ENCODE peak calls at places on chromosomes 3 and 15, in six cellular contexts. G is dorsolateral prefrontal cortex, K is cardiac fibroblast, Q is BE2C, M is HFF-Myc, L is pancreas. X is an unnamed sample.

GRCh38 chr3:37619568-37619967 is 242.1 kb upstream of the CTDSPL start:
- DNase-seq in G (no peak), K (no peak), Q (no peak), M (no peak), L (no peak), X (no peak)

GRCh38 chr3:54550216-54550977 is 377.5 kb downstream of the LRTM1 start:
- DNase-seq in G (peak; percentile 28), K (no peak), Q (no peak), M (no peak), L (no peak), X (no peak)

GRCh38 chr3:79515072-79515471 is 252.7 kb downstream of the ROBO1 start:
- DNase-seq in G (peak; percentile 52), K (peak; percentile 55), Q (peak; percentile 77), M (no peak), L (no peak), X (no peak)

GRCh38 chr15:47397587-47397986 is 319.7 kb upstream of the SEMA6D start:
- DNase-seq in G (no peak), K (peak; percentile 33), Q (no peak), M (no peak), L (no peak), X (no peak)

GRCh38 chr15:75042730-75043508 is 19.5 kb downstream of the PPCDC start:
- DNase-seq in G (peak; percentile 57), K (peak; percentile 59), Q (peak; percentile 60), M (no peak), L (peak; percentile 86), X (peak; percentile 37)

GRCh38 chr3:4529901-4530588 is 36.9 kb downstream of the ITPR1 start:
- DNase-seq in G (no peak), K (no peak), Q (no peak), M (no peak), L (no peak), X (no peak)

GRCh38 chr15:37220949-37221670 is 120.8 kb upstream of the MEIS2 start:
- DNase-seq in G (no peak), K (no peak), Q (peak; percentile 69), M (no peak), L (no peak), X (no peak)

GRCh38 chr3:72336821-72337479 is 511.3 kb downstream of the SHQ1 start:
- DNase-seq in G (no peak), K (peak; percentile 89), Q (peak; percentile 75), M (peak; percentile 75), L (no peak), X (peak; percentile 71)

GRCh38 chr3:72032435-72033118 is 247.6 kb upstream of the PROK2 start:
- DNase-seq in G (peak; percentile 34), K (no peak), Q (no peak), M (no peak), L (no peak), X (no peak)

GRCh38 chr3:121592856-121593702 is at the start of gene FBXO40:
- DNase-seq in G (no peak), K (no peak), Q (no peak), M (no peak), L (peak; percentile 21), X (peak; percentile 62)

GRCh38 chr15:73946795-73947370 is 20.6 kb downstream of the LOXL1 start:
- DNase-seq in G (no peak), K (no peak), Q (peak; percentile 8), M (no peak), L (no peak), X (no peak)

GRCh38 chr3:100480111-100480510 is 12.3 kb upstream of the TMEM45A start:
- DNase-seq in G (no peak), K (no peak), Q (no peak), M (no peak), L (no peak), X (no peak)

GRCh38 chr15:88497109-88497761 is 29.7 kb downstream of the MRPS11 start:
- DNase-seq in G (peak; percentile 37), K (no peak), Q (no peak), M (no peak), L (no peak), X (no peak)

GRCh38 chr3:63818282-63819150 is 583 bp upstream of the C3orf49 start:
- DNase-seq in G (peak; percentile 72), K (peak; percentile 74), Q (peak; percentile 56), M (peak; percentile 51), L (peak; percentile 24), X (peak; percentile 62)

GRCh38 chr3:131386429-131386926 is 4.9 kb downstream of the NUDT16 start:
- DNase-seq in G (no peak), K (peak; percentile 50), Q (no peak), M (no peak), L (peak; percentile 63), X (no peak)

GRCh38 chr3:144866504-144866903 is 894.9 kb downstream of the DIPK2A start:
- DNase-seq in G (no peak), K (no peak), Q (no peak), M (no peak), L (no peak), X (no peak)

GRCh38 chr3:128784228-128784627 is 58.2 kb downstream of the RAB7A start:
- DNase-seq in G (peak; percentile 71), K (no peak), Q (peak; percentile 64), M (no peak), L (no peak), X (peak; percentile 85)

GRCh38 chr15:25985179-25985578 is 122.1 kb upstream of the ATP10A start:
- DNase-seq in G (no peak), K (no peak), Q (no peak), M (no peak), L (no peak), X (no peak)

GRCh38 chr15:25987638-25988037 is 124.5 kb upstream of the ATP10A start:
- DNase-seq in G (no peak), K (no peak), Q (no peak), M (no peak), L (no peak), X (no peak)

GRCh38 chr15:25990245-25990644 is 127.1 kb upstream of the ATP10A start:
- DNase-seq in G (no peak), K (no peak), Q (no peak), M (no peak), L (no peak), X (no peak)

DNA sequence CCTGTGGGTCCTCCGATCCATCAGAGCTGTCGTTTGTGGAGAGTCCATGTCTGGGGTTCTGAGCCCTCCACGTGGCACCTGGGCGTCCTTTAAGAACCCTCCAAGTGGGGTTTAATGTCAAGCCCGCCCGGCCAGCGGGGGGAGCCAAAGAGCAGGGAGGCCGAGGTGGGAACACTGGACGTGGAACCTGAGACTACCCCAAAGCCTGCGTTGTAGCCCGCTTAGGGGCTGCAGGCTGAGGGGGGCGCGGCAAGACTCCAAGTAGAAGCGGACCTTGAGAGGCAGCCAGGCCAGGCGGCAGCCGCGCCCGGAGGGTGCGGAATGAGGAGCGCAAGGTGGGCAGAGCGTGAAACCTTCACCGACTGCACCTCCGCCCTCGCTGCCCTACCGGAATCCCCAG is 126.2 kb upstream of the ATP10A start:
- DNase-seq in G (no peak), K (no peak), Q (peak; percentile 6), M (no peak), L (no peak), X (no peak)
- TF ChIP-seq CTCF in G (no peak), K (no peak), Q (peak; percentile 5), M (peak; percentile 10), L (no peak), X (peak; percentile 10)

DNA sequence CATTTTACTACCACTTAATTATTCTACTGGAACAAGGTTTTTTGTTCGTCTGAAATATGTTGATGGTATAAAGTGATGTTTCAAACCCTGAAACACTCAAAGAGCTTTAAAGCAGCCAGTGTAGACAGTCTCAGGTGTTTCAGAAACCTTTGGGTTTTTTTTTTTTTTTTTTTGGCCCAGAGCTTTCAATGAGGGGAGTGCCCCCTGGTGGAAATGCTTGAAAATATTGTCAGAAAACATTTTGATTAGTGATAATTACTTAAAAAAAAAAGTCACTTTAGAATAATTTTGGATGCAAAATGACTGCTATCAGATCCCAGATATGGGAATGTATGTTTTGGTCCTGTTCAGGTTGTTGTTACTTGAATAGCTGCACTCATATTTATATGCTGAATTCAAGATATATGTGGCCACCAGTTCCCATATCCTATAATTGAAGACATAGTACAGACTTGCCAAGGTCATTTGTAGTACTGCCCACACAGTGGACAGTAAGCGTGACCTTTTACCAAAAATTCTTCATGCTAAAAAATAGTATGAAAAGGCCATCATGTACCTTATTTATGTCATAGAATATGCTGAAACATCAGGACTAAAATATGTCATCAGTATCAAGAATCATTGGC is 35.9 kb downstream of the SATB1 start:
- DNase-seq in G (no peak), K (peak; percentile 44), Q (peak; percentile 11), M (no peak), L (no peak), X (no peak)
- TF ChIP-seq CTCF in G (peak; percentile 64), K (peak; percentile 53), Q (peak; percentile 58), M (peak; percentile 46), L (peak; percentile 46), X (peak; percentile 89)

GRCh38 chr15:72584006-72584405 is 70.5 kb upstream of the GOLGA6B start:
- DNase-seq in G (no peak), K (no peak), Q (no peak), M (no peak), L (no peak), X (no peak)

GRCh38 chr15:72588096-72588495 is 66.4 kb upstream of the GOLGA6B start:
- DNase-seq in G (no peak), K (no peak), Q (no peak), M (no peak), L (no peak), X (no peak)

GRCh38 chr15:72590427-72590826 is 64.1 kb upstream of the GOLGA6B start:
- DNase-seq in G (no peak), K (no peak), Q (no peak), M (no peak), L (no peak), X (no peak)

GRCh38 chr15:72585025-72585424 is 69.5 kb upstream of the GOLGA6B start:
- DNase-seq in G (no peak), K (no peak), Q (no peak), M (no peak), L (no peak), X (no peak)

GRCh38 chr15:72585659-72586058 is 68.8 kb upstream of the GOLGA6B start:
- DNase-seq in G (no peak), K (peak; percentile 50), Q (no peak), M (no peak), L (no peak), X (no peak)
- TF ChIP-seq CTCF in G (peak; percentile 34), K (peak; percentile 37), Q (peak; percentile 41), M (peak; percentile 31), L (no peak), X (no peak)

GRCh38 chr15:57313134-57313483 is 63.2 kb upstream of the CGNL1 start:
- DNase-seq in G (no peak), K (no peak), Q (no peak), M (no peak), L (no peak), X (no peak)

GRCh38 chr15:57312006-57312322 is 64.3 kb upstream of the CGNL1 start:
- DNase-seq in G (no peak), K (no peak), Q (no peak), M (no peak), L (no peak), X (no peak)

GRCh38 chr15:57307527-57308193 is 68.6 kb upstream of the CGNL1 start:
- DNase-seq in G (no peak), K (no peak), Q (no peak), M (no peak), L (no peak), X (no peak)

GRCh38 chr15:57312323-57313133 is 63.8 kb upstream of the CGNL1 start:
- DNase-seq in G (no peak), K (no peak), Q (no peak), M (no peak), L (no peak), X (no peak)

DNA sequence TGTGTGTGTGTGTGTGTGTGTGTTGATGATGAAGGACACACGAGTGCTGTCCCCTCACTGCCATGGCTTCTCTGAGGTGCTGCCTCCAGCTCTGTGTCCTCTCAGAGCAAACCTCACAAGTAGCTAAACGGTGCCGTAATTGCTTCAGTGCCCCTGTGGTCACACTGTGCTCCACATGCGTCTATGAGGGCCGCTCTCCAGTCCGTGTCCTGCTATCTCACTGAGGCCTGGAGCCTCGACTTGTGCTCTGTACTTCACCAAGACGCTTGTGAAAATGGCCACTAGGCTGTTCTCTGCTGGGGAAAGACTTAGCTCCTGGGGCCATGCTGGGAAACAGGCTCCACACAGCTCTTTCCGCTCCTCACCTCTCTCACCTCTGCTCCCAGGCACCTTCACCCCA is 65.4 kb upstream of the CGNL1 start:
- DNase-seq in G (no peak), K (no peak), Q (no peak), M (no peak), L (no peak), X (no peak)
- TF ChIP-seq CTCF in G (no peak), K (no peak), Q (no peak), M (no peak), L (no peak), X (no peak)